ENCODE peak calls at places on chromosomes 12 and 14, in eight cellular contexts. S, N, I, B, J, X, U and E are unnamed samples.

GRCh38 chr12:65607271-65607880 is 216.9 kb upstream of the HMGA2 start:
- DNase-seq in S (no peak), N (no peak), I (no peak), B (no peak), J (peak; percentile 85), X (peak; percentile 40), U (peak; percentile 92), E (no peak)

GRCh38 chr14:28571636-28572035 is 195.0 kb upstream of the FOXG1 start:
- DNase-seq in S (no peak), N (no peak), I (no peak), B (no peak), J (no peak), X (no peak), U (peak; percentile 92), E (no peak)

GRCh38 chr12:130457215-130457614 is 119.5 kb downstream of the PIWIL1 start:
- DNase-seq in S (no peak), N (no peak), I (no peak), B (no peak), J (no peak), X (no peak), U (no peak), E (no peak)

GRCh38 chr14:33918256-33918655 is 32.6 kb downstream of the EGLN3 start:
- DNase-seq in S (no peak), N (no peak), I (no peak), B (no peak), J (no peak), X (no peak), U (no peak), E (no peak)

GRCh38 chr14:106622200-106622745 is 1095.9 kb downstream of the TMEM121 start:
- DNase-seq in S (no peak), N (no peak), I (peak; percentile 59), B (peak; percentile 6), J (no peak), X (no peak), U (no peak), E (no peak)

GRCh38 chr14:26204954-26205479 is 392.8 kb downstream of the NOVA1 start:
- DNase-seq in S (no peak), N (peak; percentile 17), I (no peak), B (no peak), J (no peak), X (peak; percentile 8), U (no peak), E (peak; percentile 70)

GRCh38 chr14:72970058-72970630 is 43.9 kb downstream of the DCAF4 start:
- DNase-seq in S (no peak), N (no peak), I (no peak), B (no peak), J (no peak), X (no peak), U (no peak), E (no peak)

GRCh38 chr14:61388173-61388975 is 67.0 kb downstream of the PRKCH start:
- DNase-seq in S (no peak), N (peak; percentile 15), I (no peak), B (peak; percentile 56), J (peak; percentile 64), X (no peak), U (peak; percentile 90), E (no peak)

GRCh38 chr12:107501681-107502080 is 183.9 kb upstream of the PWP1 start:
- DNase-seq in S (no peak), N (no peak), I (no peak), B (no peak), J (no peak), X (no peak), U (no peak), E (no peak)

GRCh38 chr12:6765048-6765633 is 1.0 kb upstream of the PTMS start:
- DNase-seq in S (no peak), N (peak; percentile 38), I (no peak), B (no peak), J (no peak), X (no peak), U (peak; percentile 9), E (no peak)

GRCh38 chr12:68894276-68894855 is 38.6 kb downstream of the CPM start:
- DNase-seq in S (no peak), N (no peak), I (no peak), B (no peak), J (no peak), X (no peak), U (no peak), E (no peak)

GRCh38 chr12:49026678-49027480 is 8.3 kb upstream of the PRKAG1 start:
- DNase-seq in S (no peak), N (no peak), I (peak; percentile 46), B (no peak), J (no peak), X (no peak), U (no peak), E (peak; percentile 23)

GRCh38 chr12:108689314-108690190 is 41.8 kb downstream of the CORO1C start:
- DNase-seq in S (peak; percentile 45), N (peak; percentile 75), I (no peak), B (peak; percentile 61), J (peak; percentile 85), X (peak; percentile 21), U (no peak), E (no peak)

GRCh38 chr14:32709072-32709471 is 229.6 kb upstream of the NPAS3 start:
- DNase-seq in S (no peak), N (peak; percentile 83), I (no peak), B (no peak), J (peak; percentile 64), X (peak; percentile 6), U (peak; percentile 57), E (no peak)

GRCh38 chr14:37230551-37231194 is 32.9 kb downstream of the MIPOL1 start:
- DNase-seq in S (peak; percentile 75), N (peak; percentile 66), I (no peak), B (peak; percentile 13), J (peak; percentile 80), X (peak; percentile 50), U (peak; percentile 89), E (no peak)

GRCh38 chr14:34051966-34052657 is 101.2 kb upstream of the EGLN3 start:
- DNase-seq in S (no peak), N (peak; percentile 75), I (no peak), B (no peak), J (no peak), X (no peak), U (peak; percentile 90), E (no peak)

GRCh38 chr14:74368026-74368425 is 19.8 kb downstream of the VRTN start:
- DNase-seq in S (no peak), N (no peak), I (no peak), B (no peak), J (no peak), X (no peak), U (no peak), E (no peak)

GRCh38 chr14:104689620-104690265 is 325 bp downstream of the INF2 start:
- DNase-seq in S (peak; percentile 29), N (peak; percentile 22), I (no peak), B (no peak), J (no peak), X (no peak), U (peak; percentile 17), E (no peak)

GRCh38 chr14:68459480-68460136 is 333.3 kb downstream of the ZFP36L1 start:
- DNase-seq in S (no peak), N (no peak), I (no peak), B (no peak), J (no peak), X (no peak), U (no peak), E (no peak)

GRCh38 chr14:71932229-71932951 is at the start of gene RGS6:
- DNase-seq in S (no peak), N (no peak), I (no peak), B (no peak), J (peak; percentile 56), X (peak; percentile 4), U (peak; percentile 72), E (no peak)

GRCh38 chr12:52362118-52362726 is 5.1 kb downstream of the KRT85 start:
- DNase-seq in S (peak; percentile 21), N (no peak), I (no peak), B (no peak), J (no peak), X (no peak), U (no peak), E (no peak)

GRCh38 chr14:36504805-36505192 is 15.2 kb downstream of the NKX2-1 start:
- DNase-seq in S (no peak), N (no peak), I (no peak), B (no peak), J (no peak), X (no peak), U (no peak), E (no peak)

GRCh38 chr12:53497461-53497860 is 1.8 kb downstream of the MAP3K12 start:
- DNase-seq in S (no peak), N (no peak), I (no peak), B (no peak), J (no peak), X (no peak), U (no peak), E (no peak)
- H3K4me1 ChIP-seq in S (peaks cover 60% of the 10 kb centered on the region), N (peaks cover 38% of the 10 kb centered on the region), I (peaks cover 44% of the 10 kb centered on the region), B (peaks cover 37% of the 10 kb centered on the region), J (peaks cover 33% of the 10 kb centered on the region), X (peaks cover 13% of the 10 kb centered on the region), U (peaks cover 27% of the 10 kb centered on the region), E (peaks cover 18% of the 10 kb centered on the region)

GRCh38 chr14:24379907-24380746 is 12.1 kb downstream of the NFATC4 start:
- DNase-seq in S (no peak), N (no peak), I (no peak), B (no peak), J (no peak), X (no peak), U (no peak), E (no peak)
- H3K4me1 ChIP-seq in S (no peaks in the 10 kb centered on the region), N (no peaks in the 10 kb centered on the region), I (no peaks in the 10 kb centered on the region), B (no peaks in the 10 kb centered on the region), J (no peaks in the 10 kb centered on the region), X (no peaks in the 10 kb centered on the region), U (no peaks in the 10 kb centered on the region), E (no peaks in the 10 kb centered on the region)

GRCh38 chr12:121996050-121996944 is 25.4 kb upstream of the BCL7A start:
- DNase-seq in S (no peak), N (peak; percentile 10), I (no peak), B (no peak), J (no peak), X (no peak), U (no peak), E (no peak)
- H3K4me1 ChIP-seq in S (peaks cover 57% of the 10 kb centered on the region), N (peaks cover 17% of the 10 kb centered on the region), I (no peaks in the 10 kb centered on the region), B (peaks cover 4% of the 10 kb centered on the region), J (no peaks in the 10 kb centered on the region), X (no peaks in the 10 kb centered on the region), U (peaks cover 12% of the 10 kb centered on the region), E (no peaks in the 10 kb centered on the region)

GRCh38 chr14:94945615-94946014 is 175.7 kb upstream of the GSC start:
- DNase-seq in S (no peak), N (no peak), I (no peak), B (no peak), J (no peak), X (no peak), U (no peak), E (no peak)
- H3K4me1 ChIP-seq in S (no peaks in the 10 kb centered on the region), N (peaks cover 2% of the 10 kb centered on the region), I (peaks cover 10% of the 10 kb centered on the region), B (no peaks in the 10 kb centered on the region), J (no peaks in the 10 kb centered on the region), X (no peaks in the 10 kb centered on the region), U (no peaks in the 10 kb centered on the region), E (no peaks in the 10 kb centered on the region)

GRCh38 chr14:93962701-93963601 is 13.4 kb downstream of the ASB2 start:
- DNase-seq in S (peak; percentile 90), N (peak; percentile 53), I (peak; percentile 73), B (peak; percentile 31), J (no peak), X (no peak), U (no peak), E (no peak)
- H3K4me1 ChIP-seq in S (peaks cover 81% of the 10 kb centered on the region), N (peaks cover 45% of the 10 kb centered on the region), I (peaks cover 63% of the 10 kb centered on the region), B (peaks cover 44% of the 10 kb centered on the region), J (no peaks in the 10 kb centered on the region), X (no peaks in the 10 kb centered on the region), U (peaks cover 25% of the 10 kb centered on the region), E (no peaks in the 10 kb centered on the region)

GRCh38 chr14:99604766-99605298 is 825 bp upstream of the CCDC85C start:
- DNase-seq in S (peak; percentile 66), N (peak; percentile 61), I (no peak), B (no peak), J (peak; percentile 51), X (no peak), U (peak; percentile 36), E (no peak)
- H3K4me1 ChIP-seq in S (peaks cover 27% of the 10 kb centered on the region), N (peaks cover 35% of the 10 kb centered on the region), I (peaks cover 23% of the 10 kb centered on the region), B (peaks cover 19% of the 10 kb centered on the region), J (peaks cover 24% of the 10 kb centered on the region), X (peaks cover 13% of the 10 kb centered on the region), U (peaks cover 19% of the 10 kb centered on the region), E (peaks cover 23% of the 10 kb centered on the region)